ENCODE peak calls at places on chromosomes 13 and 19, in seven cellular contexts. S is astrocyte; N is left ventricle myocardium superior; Z is CD8-positive, alpha-beta T cell; Y is LoVo; R is neural crest cell; I is GM12865. B is an unnamed sample.

GRCh38 chr19:6271721-6272410 is 7.9 kb downstream of the MLLT1 start:
- DNase-seq in N (peak), Z (no peak), I (no peak), R (no peak), Y (no peak), S (peak), B (peak)

GRCh38 chr13:112670864-112671263 is 19.0 kb upstream of the ATP11A start:
- DNase-seq in N (no peak), S (no peak), Y (no peak), Z (no peak), I (no peak), R (no peak), B (no peak)

GRCh38 chr19:41861098-41861768 is 1.2 kb downstream of the RPS19 start:
- DNase-seq in Z (no peak), R (no peak), I (no peak), N (no peak), S (no peak), Y (no peak), B (peak)

GRCh38 chr19:38210458-38210987 is 13.5 kb downstream of the DPF1 start:
- DNase-seq in N (peak), S (no peak), I (no peak), Y (no peak), R (peak), Z (no peak), B (peak)

GRCh38 chr13:51912091-51912490 is 50.3 kb downstream of the CCDC70 start:
- DNase-seq in I (no peak), N (no peak), Y (no peak), R (no peak), S (peak), Z (no peak), B (no peak)

GRCh38 chr19:53328967-53329366 is 4.6 kb upstream of the ZNF845 start:
- DNase-seq in I (no peak), N (peak), Z (no peak), R (no peak), S (no peak), Y (no peak), B (peak)

GRCh38 chr13:99067160-99067985 is 89.5 kb upstream of the DOCK9 start:
- DNase-seq in Z (no peak), Y (peak), N (no peak), I (no peak), S (peak), R (no peak), B (no peak)

GRCh38 chr19:42285546-42285945 is 16.4 kb upstream of the PRR19 start:
- DNase-seq in N (peak), I (peak), Y (no peak), S (no peak), R (no peak), Z (no peak), B (no peak)

GRCh38 chr13:86486582-86486981 is 687.4 kb upstream of the SLITRK6 start:
- DNase-seq in I (no peak), Z (no peak), S (no peak), Y (no peak), R (no peak), N (no peak), B (no peak)

GRCh38 chr19:17353386-17353785 is 16.0 kb downstream of the GTPBP3 start:
- DNase-seq in S (no peak), R (no peak), Z (no peak), I (no peak), N (no peak), Y (no peak), B (no peak)

GRCh38 chr19:46927106-46927505 is 66.3 kb downstream of the ARHGAP35 start:
- DNase-seq in I (no peak), Y (no peak), S (no peak), R (no peak), N (no peak), Z (no peak), B (no peak)

GRCh38 chr13:77339408-77339807 is 12.5 kb upstream of the MYCBP2 start:
- DNase-seq in N (no peak), R (no peak), Y (no peak), I (peak), S (no peak), Z (no peak), B (no peak)

GRCh38 chr13:39144941-39145533 is 106.8 kb downstream of the NHLRC3 start:
- DNase-seq in N (peak), Y (peak), S (peak), I (peak), R (peak), Z (no peak), B (peak)

GRCh38 chr19:3335431-3336350 is 30.7 kb upstream of the NFIC start:
- DNase-seq in I (no peak), N (peak), S (no peak), Z (no peak), Y (no peak), R (no peak), B (peak)

GRCh38 chr19:41990028-41990427 is 4.0 kb downstream of the ATP1A3 start:
- DNase-seq in S (no peak), Z (no peak), Y (no peak), N (no peak), I (no peak), R (no peak), B (no peak)

GRCh38 chr19:32814624-32815023 is 54.9 kb downstream of the SLC7A9 start:
- DNase-seq in S (no peak), I (no peak), Z (no peak), R (no peak), Y (no peak), N (no peak), B (no peak)

GRCh38 chr13:39935155-39935554 is 279.7 kb downstream of the COG6 start:
- DNase-seq in I (peak), Z (no peak), N (no peak), R (no peak), Y (no peak), S (no peak), B (no peak)

GRCh38 chr13:113857531-113858195 is 6.2 kb downstream of the GAS6 start:
- DNase-seq in N (no peak), I (no peak), Z (no peak), S (no peak), R (no peak), Y (no peak), B (no peak)

GRCh38 chr19:48992571-48993174 is 436 bp downstream of the GYS1 start:
- DNase-seq in R (peak), S (no peak), I (no peak), N (no peak), Z (no peak), Y (no peak), B (no peak)

GRCh38 chr19:39167461-39168257 is 29.1 kb upstream of the NCCRP1 start:
- DNase-seq in Z (no peak), N (no peak), S (no peak), R (no peak), I (no peak), Y (no peak), B (no peak)

GRCh38 chr13:109666656-109667448 is 119.5 kb downstream of the IRS2 start:
- DNase-seq in R (no peak), Y (no peak), I (no peak), Z (no peak), N (no peak), S (peak), B (no peak)

GRCh38 chr13:99871249-99871898 is 100.2 kb downstream of the ZIC5 start:
- DNase-seq in I (no peak), R (no peak), S (no peak), Z (no peak), N (no peak), Y (no peak), B (no peak)

GRCh38 chr13:20174656-20175405 is 14.0 kb upstream of the GJA3 start:
- DNase-seq in I (peak), Y (peak), Z (no peak), R (no peak), N (peak), S (peak), B (peak)

GRCh38 chr19:37217855-37218591 is at the start of gene ZNF383:
- DNase-seq in N (peak), Z (peak), Y (peak), I (peak), R (peak), S (peak), B (peak)

GRCh38 chr13:91155512-91156114 is 191.9 kb upstream of the MIR17HG start:
- DNase-seq in R (no peak), N (no peak), Z (no peak), S (no peak), I (no peak), Y (peak), B (no peak)

GRCh38 chr13:43544011-43544410 is 242.8 kb downstream of the ENOX1 start:
- DNase-seq in Z (no peak), I (no peak), Y (no peak), N (no peak), R (no peak), S (peak), B (no peak)

B was measured in Right ventricle myocardium superior.